ENCODE peak calls at places on chromosomes 4 and X, in ten cellular contexts. One of them, this sample, is unnamed.

GRCh38 chrX:149962859-149963757 is 24.8 kb upstream of the EOLA2 start:
- DNase-seq in heart left ventricle: peak; percentile 46
- DNase-seq in BE2C: peak; percentile 41
- DNase-seq in heart right ventricle: peak; percentile 42
- DNase-seq in GM12865: peak; percentile 31
- DNase-seq in psoas muscle: peak; percentile 35
- DNase-seq in GM23338: peak; percentile 61
- DNase-seq in IMR-90: peak; percentile 69
- DNase-seq in AG10803: peak; percentile 63
- DNase-seq in pancreas: no peak
- DNase-seq in this sample: peak; percentile 24

GRCh38 chrX:71298119-71298518 is 3.4 kb upstream of the ITGB1BP2 start:
- DNase-seq in BE2C: no peak
- DNase-seq in GM12865: no peak
- DNase-seq in heart left ventricle: no peak
- DNase-seq in IMR-90: no peak
- DNase-seq in heart right ventricle: no peak
- DNase-seq in pancreas: no peak
- DNase-seq in AG10803: no peak
- DNase-seq in GM23338: no peak
- DNase-seq in psoas muscle: no peak
- DNase-seq in this sample: no peak

GRCh38 chr4:33063238-33063637 is 2343.1 kb downstream of the PCDH7 start:
- DNase-seq in GM23338: no peak
- DNase-seq in heart right ventricle: no peak
- DNase-seq in GM12865: no peak
- DNase-seq in psoas muscle: no peak
- DNase-seq in heart left ventricle: no peak
- DNase-seq in IMR-90: peak; percentile 54
- DNase-seq in pancreas: no peak
- DNase-seq in BE2C: no peak
- DNase-seq in AG10803: peak; percentile 76
- DNase-seq in this sample: peak; percentile 19

GRCh38 chr4:10077492-10078335 is 38.9 kb downstream of the WDR1 start:
- DNase-seq in psoas muscle: no peak
- DNase-seq in heart left ventricle: peak; percentile 61
- DNase-seq in BE2C: no peak
- DNase-seq in GM12865: peak; percentile 4
- DNase-seq in pancreas: peak; percentile 59
- DNase-seq in GM23338: no peak
- DNase-seq in IMR-90: no peak
- DNase-seq in heart right ventricle: no peak
- DNase-seq in AG10803: no peak
- DNase-seq in this sample: no peak

GRCh38 chrX:149631293-149632165 is at the start of gene TMEM185A:
- DNase-seq in GM23338: peak; percentile 79
- DNase-seq in heart left ventricle: peak; percentile 80
- DNase-seq in AG10803: peak; percentile 31
- DNase-seq in BE2C: peak; percentile 80
- DNase-seq in pancreas: peak; percentile 90
- DNase-seq in IMR-90: peak; percentile 32
- DNase-seq in heart right ventricle: peak; percentile 70
- DNase-seq in GM12865: peak; percentile 76
- DNase-seq in psoas muscle: peak; percentile 72
- DNase-seq in this sample: peak; percentile 9

GRCh38 chrX:25004485-25005032 is 11.2 kb downstream of the ARX start:
- DNase-seq in GM12865: no peak
- DNase-seq in heart right ventricle: no peak
- DNase-seq in GM23338: no peak
- DNase-seq in AG10803: no peak
- DNase-seq in heart left ventricle: no peak
- DNase-seq in IMR-90: no peak
- DNase-seq in pancreas: peak; percentile 67
- DNase-seq in psoas muscle: no peak
- DNase-seq in BE2C: no peak
- DNase-seq in this sample: no peak

GRCh38 chrX:21963736-21964135 is 23.2 kb downstream of the SMS start:
- DNase-seq in psoas muscle: no peak
- DNase-seq in IMR-90: peak; percentile 44
- DNase-seq in heart left ventricle: no peak
- DNase-seq in AG10803: peak; percentile 80
- DNase-seq in GM23338: no peak
- DNase-seq in heart right ventricle: no peak
- DNase-seq in BE2C: no peak
- DNase-seq in GM12865: no peak
- DNase-seq in pancreas: no peak
- DNase-seq in this sample: no peak

GRCh38 chr4:84814100-84814750 is 152.3 kb downstream of the WDFY3 start:
- DNase-seq in GM23338: no peak
- DNase-seq in psoas muscle: peak; percentile 24
- DNase-seq in pancreas: no peak
- DNase-seq in BE2C: peak; percentile 69
- DNase-seq in AG10803: peak; percentile 84
- DNase-seq in heart right ventricle: no peak
- DNase-seq in GM12865: peak; percentile 10
- DNase-seq in IMR-90: peak; percentile 96
- DNase-seq in heart left ventricle: no peak
- DNase-seq in this sample: peak; percentile 58

GRCh38 chrX:27884654-27885053 is 76.9 kb downstream of the MAGEB10 start:
- DNase-seq in BE2C: no peak
- DNase-seq in psoas muscle: no peak
- DNase-seq in GM12865: peak; percentile 7
- DNase-seq in heart left ventricle: no peak
- DNase-seq in GM23338: peak; percentile 15
- DNase-seq in heart right ventricle: no peak
- DNase-seq in IMR-90: no peak
- DNase-seq in AG10803: no peak
- DNase-seq in pancreas: no peak
- DNase-seq in this sample: no peak

GRCh38 chrX:18793601-18794089 is 86.2 kb downstream of the PPEF1 start:
- DNase-seq in GM12865: no peak
- DNase-seq in GM23338: no peak
- DNase-seq in psoas muscle: no peak
- DNase-seq in heart right ventricle: no peak
- DNase-seq in pancreas: no peak
- DNase-seq in IMR-90: no peak
- DNase-seq in heart left ventricle: no peak
- DNase-seq in BE2C: no peak
- DNase-seq in AG10803: no peak
- DNase-seq in this sample: no peak

GRCh38 chrX:24203072-24203808 is 53.7 kb downstream of the ZFX start:
- DNase-seq in AG10803: no peak
- DNase-seq in pancreas: no peak
- DNase-seq in psoas muscle: no peak
- DNase-seq in IMR-90: no peak
- DNase-seq in GM12865: no peak
- DNase-seq in heart left ventricle: no peak
- DNase-seq in heart right ventricle: no peak
- DNase-seq in GM23338: no peak
- DNase-seq in BE2C: no peak
- DNase-seq in this sample: no peak

GRCh38 chr4:169957785-169958184 is 68.4 kb downstream of the MFAP3L start:
- DNase-seq in BE2C: no peak
- DNase-seq in heart left ventricle: no peak
- DNase-seq in pancreas: no peak
- DNase-seq in AG10803: no peak
- DNase-seq in GM23338: no peak
- DNase-seq in heart right ventricle: no peak
- DNase-seq in IMR-90: no peak
- DNase-seq in GM12865: no peak
- DNase-seq in psoas muscle: no peak
- DNase-seq in this sample: no peak

DNA sequence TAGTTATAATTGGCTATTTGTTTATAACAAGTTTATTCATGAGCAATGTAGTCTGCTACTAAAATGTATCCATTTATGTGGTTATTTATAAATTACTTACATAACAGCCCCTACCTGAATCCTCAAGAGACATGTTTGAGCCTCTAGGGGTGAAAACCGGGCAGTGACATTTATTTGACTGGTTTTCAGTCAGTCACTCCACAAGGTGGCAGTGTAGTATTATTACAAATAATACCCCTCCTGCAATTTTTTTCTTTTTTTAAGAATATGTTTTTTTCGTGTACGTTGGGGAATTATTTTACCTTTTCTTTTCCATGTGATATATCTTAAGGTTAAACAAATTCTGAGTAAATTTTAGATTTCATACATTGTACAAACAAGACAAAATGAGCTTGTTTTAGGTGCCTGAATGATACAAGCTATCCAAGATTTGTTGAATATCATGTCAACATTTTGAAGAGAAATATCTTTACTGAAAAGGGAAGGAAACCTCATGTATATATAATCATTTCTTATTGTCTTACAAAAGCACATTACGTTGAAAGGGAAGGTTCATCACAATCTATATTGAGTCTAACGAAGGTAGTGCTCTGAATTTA is 598.7 kb upstream of the TECRL start:
- DNase-seq in AG10803: peak; percentile 6
- DNase-seq in psoas muscle: no peak
- DNase-seq in GM12865: peak; percentile 41
- DNase-seq in GM23338: peak; percentile 87
- DNase-seq in heart right ventricle: no peak
- DNase-seq in heart left ventricle: no peak
- DNase-seq in IMR-90: no peak
- DNase-seq in pancreas: no peak
- DNase-seq in BE2C: peak; percentile 48
- DNase-seq in this sample: peak; percentile 66
- TF ChIP-seq CTCF in AG10803: peak; percentile 40
- TF ChIP-seq CTCF in psoas muscle: peak; percentile 30
- TF ChIP-seq CTCF in GM12865: peak; percentile 19
- TF ChIP-seq CTCF in GM23338: peak; percentile 90
- TF ChIP-seq CTCF in heart right ventricle: peak; percentile 50
- TF ChIP-seq CTCF in heart left ventricle: peak; percentile 21
- TF ChIP-seq CTCF in IMR-90: peak; percentile 41
- TF ChIP-seq CTCF in pancreas: peak; percentile 39
- TF ChIP-seq CTCF in BE2C: peak; percentile 77
- TF ChIP-seq CTCF in this sample: peak; percentile 71

GRCh38 chr4:168848112-168848511 is 161.9 kb downstream of the CBR4 start:
- DNase-seq in psoas muscle: no peak
- DNase-seq in AG10803: peak; percentile 46
- DNase-seq in GM12865: no peak
- DNase-seq in heart left ventricle: no peak
- DNase-seq in BE2C: peak; percentile 45
- DNase-seq in IMR-90: no peak
- DNase-seq in pancreas: no peak
- DNase-seq in heart right ventricle: no peak
- DNase-seq in GM23338: no peak
- DNase-seq in this sample: no peak
- H3K4me3 ChIP-seq in psoas muscle: peak overlapping the region; percentile 44
- H3K4me3 ChIP-seq in AG10803: peak overlapping the region; percentile 47
- H3K4me3 ChIP-seq in GM12865: no peak overlapping the region
- H3K4me3 ChIP-seq in heart left ventricle: no peak overlapping the region
- H3K4me3 ChIP-seq in BE2C: peak overlapping the region; percentile 31
- H3K4me3 ChIP-seq in IMR-90: peak overlapping the region; percentile 24
- H3K4me3 ChIP-seq in pancreas: no peak overlapping the region
- H3K4me3 ChIP-seq in heart right ventricle: no peak overlapping the region
- H3K4me3 ChIP-seq in GM23338: no peak overlapping the region
- H3K4me3 ChIP-seq in this sample: no peak overlapping the region

DNA sequence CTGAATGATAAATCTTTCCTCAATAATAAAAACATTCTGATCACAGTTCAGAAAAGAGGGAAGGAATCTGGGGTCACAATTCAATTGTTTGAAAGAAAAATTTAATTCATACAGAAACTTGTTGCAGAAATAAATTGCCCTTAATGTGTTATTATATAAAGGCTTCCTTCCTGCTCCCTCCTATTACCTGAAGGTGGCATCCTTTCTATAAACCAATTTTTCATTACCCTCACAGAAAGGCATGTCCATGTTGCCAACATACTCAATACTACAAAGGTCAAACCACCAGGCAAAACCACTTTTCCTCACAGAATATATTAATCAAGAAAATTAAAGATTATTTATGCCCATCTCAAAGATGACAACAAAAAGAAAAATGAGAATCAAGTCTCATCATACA is 194.3 kb upstream of the CT83 start:
- DNase-seq in psoas muscle: no peak
- DNase-seq in heart left ventricle: no peak
- DNase-seq in GM23338: no peak
- DNase-seq in IMR-90: no peak
- DNase-seq in pancreas: no peak
- DNase-seq in AG10803: no peak
- DNase-seq in heart right ventricle: no peak
- DNase-seq in BE2C: no peak
- DNase-seq in GM12865: no peak
- DNase-seq in this sample: no peak
- TF ChIP-seq CTCF in psoas muscle: no peak
- TF ChIP-seq CTCF in heart left ventricle: no peak
- TF ChIP-seq CTCF in GM23338: no peak
- TF ChIP-seq CTCF in IMR-90: no peak
- TF ChIP-seq CTCF in pancreas: no peak
- TF ChIP-seq CTCF in AG10803: no peak
- TF ChIP-seq CTCF in heart right ventricle: no peak
- TF ChIP-seq CTCF in BE2C: no peak
- TF ChIP-seq CTCF in GM12865: no peak
- TF ChIP-seq CTCF in this sample: no peak

DNA sequence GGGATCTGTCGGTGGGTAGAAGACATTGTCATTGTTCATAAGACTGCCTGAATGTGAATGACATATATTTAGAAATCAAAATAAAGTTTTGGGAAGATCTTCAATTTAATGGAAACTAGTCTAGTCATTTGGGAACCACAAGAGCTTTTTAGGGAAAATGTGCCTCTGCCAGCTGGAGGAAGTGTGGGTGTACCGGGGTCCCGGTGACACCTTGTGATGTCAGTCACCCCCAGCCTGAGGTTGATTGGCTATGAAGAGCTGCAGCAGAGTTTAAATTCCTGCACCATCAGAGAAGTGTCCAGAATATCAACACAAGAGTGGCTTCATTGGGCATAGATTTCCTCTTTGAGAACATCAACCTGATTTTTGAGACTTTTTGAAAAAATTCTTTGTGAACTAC is at the start of gene DMP1:
- DNase-seq in AG10803: no peak
- DNase-seq in GM12865: no peak
- DNase-seq in BE2C: no peak
- DNase-seq in IMR-90: no peak
- DNase-seq in heart left ventricle: no peak
- DNase-seq in heart right ventricle: no peak
- DNase-seq in GM23338: no peak
- DNase-seq in psoas muscle: no peak
- DNase-seq in pancreas: no peak
- DNase-seq in this sample: no peak
- H3K4me3 ChIP-seq in AG10803: no peak within 1 kb of the TSS
- H3K4me3 ChIP-seq in GM12865: no peak within 1 kb of the TSS
- H3K4me3 ChIP-seq in BE2C: no peak within 1 kb of the TSS
- H3K4me3 ChIP-seq in IMR-90: no peak within 1 kb of the TSS
- H3K4me3 ChIP-seq in heart left ventricle: no peak within 1 kb of the TSS
- H3K4me3 ChIP-seq in heart right ventricle: no peak within 1 kb of the TSS
- H3K4me3 ChIP-seq in GM23338: no peak within 1 kb of the TSS
- H3K4me3 ChIP-seq in psoas muscle: no peak within 1 kb of the TSS
- H3K4me3 ChIP-seq in pancreas: no peak within 1 kb of the TSS
- H3K4me3 ChIP-seq in this sample: no peak within 1 kb of the TSS